ENCODE peak calls at places on chromosomes 13 and 19, in five cellular contexts. F is H9, L is IMR-90, E is mesendoderm, P is neuronal stem cell. S is an unnamed sample.

GRCh38 chr19:16325161-16325527 is 518 bp downstream of the KLF2 start:
- DNase-seq in F (peak; percentile 46), L (no peak), E (peak; percentile 48), P (peak; percentile 17), S (no peak)

GRCh38 chr19:42250666-42251531 is 4.0 kb downstream of the ERF start:
- DNase-seq in F (no peak), L (peak; percentile 50), E (no peak), P (no peak), S (no peak)

GRCh38 chr19:11260996-11261395 is 1.3 kb downstream of the DOCK6 start:
- DNase-seq in F (no peak), L (no peak), E (no peak), P (no peak), S (no peak)

GRCh38 chr13:98984118-98984517 is 6.3 kb upstream of the DOCK9 start:
- DNase-seq in F (no peak), L (no peak), E (no peak), P (no peak), S (no peak)

GRCh38 chr13:82458169-82458568 is 1424.1 kb downstream of the SLITRK1 start:
- DNase-seq in F (no peak), L (no peak), E (no peak), P (no peak), S (no peak)

GRCh38 chr19:33284756-33285155 is 17.6 kb downstream of the CEBPA start:
- DNase-seq in F (no peak), L (no peak), E (no peak), P (no peak), S (no peak)

GRCh38 chr13:42073683-42074082 is 25.2 kb downstream of the DGKH start:
- DNase-seq in F (no peak), L (no peak), E (no peak), P (no peak), S (no peak)

GRCh38 chr13:110421696-110422395 is 114.8 kb downstream of the COL4A2 start:
- DNase-seq in F (no peak), L (peak; percentile 90), E (no peak), P (no peak), S (no peak)

GRCh38 chr13:109275848-109276247 is 510.5 kb downstream of the IRS2 start:
- DNase-seq in F (peak; percentile 51), L (no peak), E (peak; percentile 61), P (no peak), S (no peak)

GRCh38 chr13:34672631-34673030 is 269.4 kb upstream of the NBEA start:
- DNase-seq in F (no peak), L (no peak), E (peak; percentile 6), P (no peak), S (no peak)

GRCh38 chr19:35236638-35237400 is 8.3 kb upstream of the FAM187B start:
- DNase-seq in F (no peak), L (no peak), E (peak; percentile 67), P (no peak), S (no peak)

GRCh38 chr19:17479325-17479791 is 9.0 kb downstream of the SLC27A1 start:
- DNase-seq in F (no peak), L (peak; percentile 76), E (no peak), P (no peak), S (no peak)

GRCh38 chr13:55653497-55653896 is 1487.2 kb upstream of the PRR20A start:
- DNase-seq in F (no peak), L (no peak), E (peak; percentile 78), P (no peak), S (no peak)

GRCh38 chr19:48558018-48558684 is 6.2 kb downstream of the SULT2B1 start:
- DNase-seq in F (peak; percentile 77), L (peak; percentile 40), E (peak; percentile 47), P (no peak), S (no peak)

GRCh38 chr19:13797870-13798269 is 2.6 kb downstream of the ZSWIM4 start:
- DNase-seq in F (no peak), L (peak; percentile 71), E (no peak), P (no peak), S (no peak)

GRCh38 chr19:55484571-55485438 is at the start of gene NAT14:
- DNase-seq in F (peak; percentile 91), L (peak; percentile 48), E (peak; percentile 93), P (peak; percentile 86), S (peak; percentile 68)

GRCh38 chr19:15812059-15812722 is 3.3 kb downstream of the OR10H1 start:
- DNase-seq in F (no peak), L (no peak), E (no peak), P (no peak), S (no peak)

GRCh38 chr13:23159205-23159586 is 21.6 kb upstream of the SGCG start:
- DNase-seq in F (peak; percentile 76), L (peak; percentile 13), E (peak; percentile 88), P (peak; percentile 68), S (peak; percentile 85)

GRCh38 chr19:2255112-2255845 is 938 bp downstream of the JSRP1 start:
- DNase-seq in F (no peak), L (no peak), E (no peak), P (no peak), S (no peak)

GRCh38 chr13:51501592-51502205 is 48.9 kb upstream of the INTS6 start:
- DNase-seq in F (no peak), L (peak; percentile 70), E (no peak), P (no peak), S (no peak)

GRCh38 chr19:40517248-40517647 is 50.4 kb downstream of the SPTBN4 start:
- DNase-seq in F (no peak), L (no peak), E (no peak), P (no peak), S (no peak)

GRCh38 chr13:62697702-62698101 is 1282.1 kb upstream of the PCDH20 start:
- DNase-seq in F (no peak), L (no peak), E (no peak), P (no peak), S (no peak)

GRCh38 chr19:16298334-16298733 is 26.3 kb upstream of the KLF2 start:
- DNase-seq in F (no peak), L (no peak), E (no peak), P (no peak), S (no peak)

GRCh38 chr19:339262-339887 is 5.2 kb downstream of the MIER2 start:
- DNase-seq in F (no peak), L (peak; percentile 22), E (no peak), P (no peak), S (no peak)

GRCh38 chr19:8052464-8052859 is at the start of gene CCL25:
- DNase-seq in F (no peak), L (no peak), E (no peak), P (no peak), S (no peak)

GRCh38 chr19:3605770-3606169 is 905 bp downstream of the TBXA2R start:
- DNase-seq in F (no peak), L (no peak), E (no peak), P (no peak), S (no peak)

DNA sequence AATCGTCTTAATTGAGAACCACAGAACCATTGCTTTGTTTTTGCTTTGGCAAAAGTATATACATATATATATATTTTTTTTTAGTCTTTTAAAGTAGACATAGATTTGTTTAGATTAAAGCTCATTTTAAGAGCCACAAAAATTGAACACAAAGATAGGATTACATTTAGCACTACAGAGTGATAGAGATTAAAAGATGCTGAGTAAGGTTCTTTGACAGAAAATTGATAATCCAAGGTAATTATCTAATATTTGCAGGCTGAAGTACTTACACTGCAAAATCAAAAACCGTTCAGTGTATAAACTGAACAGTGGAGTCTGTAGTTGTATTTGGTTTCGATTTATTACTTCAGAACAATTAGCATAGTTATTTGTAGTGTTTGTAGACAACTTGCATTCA is 24.5 kb upstream of the ZNF98 start:
- DNase-seq in F (no peak), L (no peak), E (no peak), P (no peak), S (no peak)
- H2BK5ac ChIP-seq in F (no peak overlapping the region), L (no peak overlapping the region), E (no peak overlapping the region), P (no peak overlapping the region), S (no peak overlapping the region)

GRCh38 chr19:23118400-23118799 is 1.6 kb downstream of the ZNF730 start:
- DNase-seq in F (peak; percentile 47), L (no peak), E (peak; percentile 84), P (no peak), S (no peak)

GRCh38 chr19:23116802-23117571 is at the start of gene ZNF730:
- DNase-seq in F (peak; percentile 97), L (peak; percentile 68), E (peak; percentile 97), P (peak; percentile 89), S (peak; percentile 66)
- H2BK5ac ChIP-seq in F (peak within 1 kb of the TSS; percentile 96), L (no peak within 1 kb of the TSS), E (no peak within 1 kb of the TSS), P (peak within 1 kb of the TSS; percentile 78), S (peak within 1 kb of the TSS; percentile 98)

GRCh38 chr13:46137627-46138026 is 32.8 kb upstream of the CPB2 start:
- DNase-seq in F (no peak), L (no peak), E (no peak), P (no peak), S (no peak)

GRCh38 chr13:46134494-46134893 is 29.7 kb upstream of the CPB2 start:
- DNase-seq in F (no peak), L (no peak), E (no peak), P (no peak), S (no peak)

GRCh38 chr13:46136688-46137087 is 31.9 kb upstream of the CPB2 start:
- DNase-seq in F (no peak), L (no peak), E (no peak), P (no peak), S (no peak)

GRCh38 chr13:46132109-46132508 is 27.3 kb upstream of the CPB2 start:
- DNase-seq in F (no peak), L (no peak), E (no peak), P (no peak), S (no peak)

DNA sequence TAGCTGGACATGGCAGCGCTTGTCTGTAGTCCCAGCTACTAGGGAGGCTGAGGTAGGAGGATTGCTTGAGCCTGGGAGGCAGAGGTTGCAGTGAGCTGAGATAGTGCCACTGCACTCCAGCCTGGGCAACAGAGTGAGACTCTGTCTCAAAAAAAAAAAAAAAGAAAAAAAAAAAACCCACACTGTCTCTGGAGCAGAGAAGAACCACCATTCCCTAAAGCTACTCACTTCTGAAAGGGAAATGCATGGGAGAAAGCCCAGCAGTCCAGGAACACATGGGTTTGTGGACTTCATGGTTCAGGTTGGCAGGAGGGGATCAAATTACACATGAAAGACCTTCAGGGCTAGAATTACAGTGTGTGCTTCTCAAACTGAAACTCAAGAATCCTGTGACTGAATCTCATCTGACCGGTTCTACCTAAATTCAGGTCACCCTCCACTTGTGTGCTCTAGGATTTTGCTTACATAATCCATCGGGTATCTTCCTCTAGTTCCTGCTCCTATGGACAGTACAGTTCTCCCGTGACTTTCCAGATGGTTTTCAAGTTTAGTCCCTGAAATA is 30.2 kb upstream of the CPB2 start:
- DNase-seq in F (peak; percentile 48), L (peak; percentile 2), E (peak; percentile 77), P (no peak), S (no peak)
- H2BK5ac ChIP-seq in F (no peak overlapping the region), L (no peak overlapping the region), E (no peak overlapping the region), P (no peak overlapping the region), S (no peak overlapping the region)

GRCh38 chr13:113493315-113493951 is 2.9 kb upstream of the DCUN1D2 start:
- DNase-seq in F (no peak), L (peak; percentile 99), E (peak; percentile 81), P (no peak), S (no peak)
- H2BK5ac ChIP-seq in F (no peak overlapping the region), L (peak overlapping the region; percentile 81), E (no peak overlapping the region), P (no peak overlapping the region), S (no peak overlapping the region)

DNA sequence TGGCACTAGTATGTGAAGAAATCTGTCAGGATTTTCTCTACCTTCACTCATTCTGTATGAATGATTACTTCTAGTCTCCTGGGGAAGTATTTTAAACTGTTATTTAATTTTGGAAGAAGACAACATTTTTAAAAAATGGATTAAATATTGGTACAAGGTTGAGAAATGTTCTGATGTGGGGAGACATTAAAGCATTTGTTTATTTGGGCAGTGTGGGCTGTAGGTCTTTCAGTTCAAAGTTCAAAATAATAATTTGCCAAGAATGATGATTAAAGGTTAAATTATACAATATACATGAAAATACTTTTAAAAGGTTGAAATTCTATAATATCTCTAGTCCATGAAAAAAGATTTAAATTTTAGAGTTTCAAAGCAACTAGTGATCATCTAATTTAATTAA is 194.7 kb downstream of the NHLRC3 start:
- DNase-seq in F (no peak), L (no peak), E (no peak), P (no peak), S (no peak)
- H2BK5ac ChIP-seq in F (no peak overlapping the region), L (no peak overlapping the region), E (no peak overlapping the region), P (no peak overlapping the region), S (no peak overlapping the region)

S was measured in H1.